ENCODE peak calls at places on chromosome 16, in ten cellular contexts. One of them, this sample, is unnamed.

GRCh38 chr16:57644383-57645014 is 16.1 kb downstream of the ADGRG1 start:
- DNase-seq in WTC11: no peak
- DNase-seq in HL-60: no peak
- DNase-seq in H4: no peak
- DNase-seq in HS-27A: no peak
- DNase-seq in ovary: no peak
- DNase-seq in neuronal stem cell: no peak
- DNase-seq in A549: no peak
- DNase-seq in skeletal muscle cell: no peak
- DNase-seq in activated CD8-positive, alpha-beta memory T cell treated with anti-CD3 and anti-CD28 coated beads, Interleukin-2, amount 50 U/mL, for 4 hours: no peak
- DNase-seq in this sample: no peak

GRCh38 chr16:12120331-12120981 is 143.9 kb downstream of the SNX29 start:
- DNase-seq in WTC11: no peak
- DNase-seq in HL-60: no peak
- DNase-seq in H4: peak; percentile 95
- DNase-seq in HS-27A: no peak
- DNase-seq in ovary: no peak
- DNase-seq in neuronal stem cell: no peak
- DNase-seq in A549: no peak
- DNase-seq in skeletal muscle cell: peak; percentile 78
- DNase-seq in activated CD8-positive, alpha-beta memory T cell treated with anti-CD3 and anti-CD28 coated beads, Interleukin-2, amount 50 U/mL, for 4 hours: no peak
- DNase-seq in this sample: no peak

GRCh38 chr16:48405153-48405552 is 19.9 kb upstream of the SIAH1 start:
- DNase-seq in WTC11: no peak
- DNase-seq in HL-60: no peak
- DNase-seq in H4: no peak
- DNase-seq in HS-27A: no peak
- DNase-seq in ovary: no peak
- DNase-seq in neuronal stem cell: no peak
- DNase-seq in A549: no peak
- DNase-seq in skeletal muscle cell: no peak
- DNase-seq in activated CD8-positive, alpha-beta memory T cell treated with anti-CD3 and anti-CD28 coated beads, Interleukin-2, amount 50 U/mL, for 4 hours: no peak
- DNase-seq in this sample: no peak

GRCh38 chr16:70738083-70738977 is 52.5 kb upstream of the MTSS2 start:
- DNase-seq in WTC11: peak; percentile 73
- DNase-seq in HL-60: peak; percentile 77
- DNase-seq in H4: peak; percentile 53
- DNase-seq in HS-27A: no peak
- DNase-seq in ovary: no peak
- DNase-seq in neuronal stem cell: no peak
- DNase-seq in A549: peak; percentile 69
- DNase-seq in skeletal muscle cell: no peak
- DNase-seq in activated CD8-positive, alpha-beta memory T cell treated with anti-CD3 and anti-CD28 coated beads, Interleukin-2, amount 50 U/mL, for 4 hours: peak; percentile 25
- DNase-seq in this sample: peak; percentile 39

GRCh38 chr16:10262377-10263132 is 80.3 kb upstream of the GRIN2A start:
- DNase-seq in WTC11: no peak
- DNase-seq in HL-60: no peak
- DNase-seq in H4: no peak
- DNase-seq in HS-27A: no peak
- DNase-seq in ovary: no peak
- DNase-seq in neuronal stem cell: no peak
- DNase-seq in A549: no peak
- DNase-seq in skeletal muscle cell: no peak
- DNase-seq in activated CD8-positive, alpha-beta memory T cell treated with anti-CD3 and anti-CD28 coated beads, Interleukin-2, amount 50 U/mL, for 4 hours: no peak
- DNase-seq in this sample: no peak

GRCh38 chr16:51553314-51553713 is 402.2 kb upstream of the SALL1 start:
- DNase-seq in WTC11: no peak
- DNase-seq in HL-60: no peak
- DNase-seq in H4: no peak
- DNase-seq in HS-27A: no peak
- DNase-seq in ovary: no peak
- DNase-seq in neuronal stem cell: no peak
- DNase-seq in A549: no peak
- DNase-seq in skeletal muscle cell: no peak
- DNase-seq in activated CD8-positive, alpha-beta memory T cell treated with anti-CD3 and anti-CD28 coated beads, Interleukin-2, amount 50 U/mL, for 4 hours: no peak
- DNase-seq in this sample: no peak

GRCh38 chr16:66984902-66985311 is 3.5 kb upstream of the CES4A start:
- DNase-seq in WTC11: no peak
- DNase-seq in HL-60: no peak
- DNase-seq in H4: no peak
- DNase-seq in HS-27A: no peak
- DNase-seq in ovary: no peak
- DNase-seq in neuronal stem cell: no peak
- DNase-seq in A549: no peak
- DNase-seq in skeletal muscle cell: no peak
- DNase-seq in activated CD8-positive, alpha-beta memory T cell treated with anti-CD3 and anti-CD28 coated beads, Interleukin-2, amount 50 U/mL, for 4 hours: no peak
- DNase-seq in this sample: no peak

GRCh38 chr16:54425681-54426549 is 139.3 kb upstream of the IRX3 start:
- DNase-seq in WTC11: no peak
- DNase-seq in HL-60: no peak
- DNase-seq in H4: no peak
- DNase-seq in HS-27A: no peak
- DNase-seq in ovary: no peak
- DNase-seq in neuronal stem cell: no peak
- DNase-seq in A549: no peak
- DNase-seq in skeletal muscle cell: no peak
- DNase-seq in activated CD8-positive, alpha-beta memory T cell treated with anti-CD3 and anti-CD28 coated beads, Interleukin-2, amount 50 U/mL, for 4 hours: no peak
- DNase-seq in this sample: no peak

GRCh38 chr16:66622863-66623262 is 18.4 kb downstream of the CMTM3 start:
- DNase-seq in WTC11: no peak
- DNase-seq in HL-60: no peak
- DNase-seq in H4: no peak
- DNase-seq in HS-27A: no peak
- DNase-seq in ovary: no peak
- DNase-seq in neuronal stem cell: no peak
- DNase-seq in A549: no peak
- DNase-seq in skeletal muscle cell: no peak
- DNase-seq in activated CD8-positive, alpha-beta memory T cell treated with anti-CD3 and anti-CD28 coated beads, Interleukin-2, amount 50 U/mL, for 4 hours: no peak
- DNase-seq in this sample: no peak

GRCh38 chr16:83849434-83849833 is 41.7 kb downstream of the HSBP1 start:
- DNase-seq in WTC11: no peak
- DNase-seq in HL-60: no peak
- DNase-seq in H4: no peak
- DNase-seq in HS-27A: no peak
- DNase-seq in ovary: no peak
- DNase-seq in neuronal stem cell: no peak
- DNase-seq in A549: no peak
- DNase-seq in skeletal muscle cell: no peak
- DNase-seq in activated CD8-positive, alpha-beta memory T cell treated with anti-CD3 and anti-CD28 coated beads, Interleukin-2, amount 50 U/mL, for 4 hours: no peak
- DNase-seq in this sample: no peak

GRCh38 chr16:7372095-7372494 is 39.5 kb downstream of the RBFOX1 start:
- DNase-seq in WTC11: no peak
- DNase-seq in HL-60: no peak
- DNase-seq in H4: no peak
- DNase-seq in HS-27A: no peak
- DNase-seq in ovary: no peak
- DNase-seq in neuronal stem cell: no peak
- DNase-seq in A549: no peak
- DNase-seq in skeletal muscle cell: no peak
- DNase-seq in activated CD8-positive, alpha-beta memory T cell treated with anti-CD3 and anti-CD28 coated beads, Interleukin-2, amount 50 U/mL, for 4 hours: no peak
- DNase-seq in this sample: no peak

GRCh38 chr16:64440005-64440404 is 681.9 kb downstream of the CDH11 start:
- DNase-seq in WTC11: no peak
- DNase-seq in HL-60: no peak
- DNase-seq in H4: no peak
- DNase-seq in HS-27A: no peak
- DNase-seq in ovary: no peak
- DNase-seq in neuronal stem cell: no peak
- DNase-seq in A549: no peak
- DNase-seq in skeletal muscle cell: no peak
- DNase-seq in activated CD8-positive, alpha-beta memory T cell treated with anti-CD3 and anti-CD28 coated beads, Interleukin-2, amount 50 U/mL, for 4 hours: no peak
- DNase-seq in this sample: no peak

GRCh38 chr16:50185005-50185505 is 31.9 kb downstream of the TENT4B start:
- DNase-seq in WTC11: no peak
- DNase-seq in HL-60: no peak
- DNase-seq in H4: no peak
- DNase-seq in HS-27A: peak; percentile 59
- DNase-seq in ovary: no peak
- DNase-seq in neuronal stem cell: no peak
- DNase-seq in A549: peak; percentile 71
- DNase-seq in skeletal muscle cell: no peak
- DNase-seq in activated CD8-positive, alpha-beta memory T cell treated with anti-CD3 and anti-CD28 coated beads, Interleukin-2, amount 50 U/mL, for 4 hours: no peak
- DNase-seq in this sample: no peak

GRCh38 chr16:64122177-64122576 is 999.7 kb downstream of the CDH11 start:
- DNase-seq in WTC11: no peak
- DNase-seq in HL-60: no peak
- DNase-seq in H4: peak; percentile 61
- DNase-seq in HS-27A: no peak
- DNase-seq in ovary: no peak
- DNase-seq in neuronal stem cell: no peak
- DNase-seq in A549: no peak
- DNase-seq in skeletal muscle cell: no peak
- DNase-seq in activated CD8-positive, alpha-beta memory T cell treated with anti-CD3 and anti-CD28 coated beads, Interleukin-2, amount 50 U/mL, for 4 hours: no peak
- DNase-seq in this sample: no peak

GRCh38 chr16:21611178-21611545 is 11.8 kb downstream of the METTL9 start:
- DNase-seq in WTC11: no peak
- DNase-seq in HL-60: peak; percentile 65
- DNase-seq in H4: no peak
- DNase-seq in HS-27A: no peak
- DNase-seq in ovary: no peak
- DNase-seq in neuronal stem cell: no peak
- DNase-seq in A549: no peak
- DNase-seq in skeletal muscle cell: no peak
- DNase-seq in activated CD8-positive, alpha-beta memory T cell treated with anti-CD3 and anti-CD28 coated beads, Interleukin-2, amount 50 U/mL, for 4 hours: no peak
- DNase-seq in this sample: no peak

GRCh38 chr16:6889106-6889505 is 443.5 kb upstream of the RBFOX1 start:
- DNase-seq in WTC11: no peak
- DNase-seq in HL-60: no peak
- DNase-seq in H4: no peak
- DNase-seq in HS-27A: no peak
- DNase-seq in ovary: no peak
- DNase-seq in neuronal stem cell: no peak
- DNase-seq in A549: no peak
- DNase-seq in skeletal muscle cell: no peak
- DNase-seq in activated CD8-positive, alpha-beta memory T cell treated with anti-CD3 and anti-CD28 coated beads, Interleukin-2, amount 50 U/mL, for 4 hours: no peak
- DNase-seq in this sample: no peak

GRCh38 chr16:56401482-56401881 is 23.9 kb downstream of the AMFR start:
- DNase-seq in WTC11: peak; percentile 32
- DNase-seq in HL-60: no peak
- DNase-seq in H4: no peak
- DNase-seq in HS-27A: no peak
- DNase-seq in ovary: no peak
- DNase-seq in neuronal stem cell: no peak
- DNase-seq in A549: peak; percentile 55
- DNase-seq in skeletal muscle cell: no peak
- DNase-seq in activated CD8-positive, alpha-beta memory T cell treated with anti-CD3 and anti-CD28 coated beads, Interleukin-2, amount 50 U/mL, for 4 hours: no peak
- DNase-seq in this sample: no peak

GRCh38 chr16:50711862-50712567 is 18.6 kb downstream of the NOD2 start:
- DNase-seq in WTC11: no peak
- DNase-seq in HL-60: no peak
- DNase-seq in H4: no peak
- DNase-seq in HS-27A: no peak
- DNase-seq in ovary: no peak
- DNase-seq in neuronal stem cell: no peak
- DNase-seq in A549: no peak
- DNase-seq in skeletal muscle cell: no peak
- DNase-seq in activated CD8-positive, alpha-beta memory T cell treated with anti-CD3 and anti-CD28 coated beads, Interleukin-2, amount 50 U/mL, for 4 hours: no peak
- DNase-seq in this sample: no peak

GRCh38 chr16:87391324-87391949 is 699 bp upstream of the MAP1LC3B start:
- DNase-seq in WTC11: peak; percentile 59
- DNase-seq in HL-60: peak; percentile 13
- DNase-seq in H4: no peak
- DNase-seq in HS-27A: no peak
- DNase-seq in ovary: peak; percentile 75
- DNase-seq in neuronal stem cell: peak; percentile 43
- DNase-seq in A549: peak; percentile 47
- DNase-seq in skeletal muscle cell: no peak
- DNase-seq in activated CD8-positive, alpha-beta memory T cell treated with anti-CD3 and anti-CD28 coated beads, Interleukin-2, amount 50 U/mL, for 4 hours: no peak
- DNase-seq in this sample: no peak

GRCh38 chr16:2836646-2837508 is 6.8 kb downstream of the ZG16B start:
- DNase-seq in WTC11: no peak
- DNase-seq in HL-60: no peak
- DNase-seq in H4: no peak
- DNase-seq in HS-27A: no peak
- DNase-seq in ovary: no peak
- DNase-seq in neuronal stem cell: no peak
- DNase-seq in A549: no peak
- DNase-seq in skeletal muscle cell: no peak
- DNase-seq in activated CD8-positive, alpha-beta memory T cell treated with anti-CD3 and anti-CD28 coated beads, Interleukin-2, amount 50 U/mL, for 4 hours: no peak
- DNase-seq in this sample: no peak

GRCh38 chr16:77531741-77532140 is 96.9 kb upstream of the ADAMTS18 start:
- DNase-seq in WTC11: no peak
- DNase-seq in HL-60: no peak
- DNase-seq in H4: peak; percentile 16
- DNase-seq in HS-27A: peak; percentile 2
- DNase-seq in ovary: no peak
- DNase-seq in neuronal stem cell: no peak
- DNase-seq in A549: peak; percentile 36
- DNase-seq in skeletal muscle cell: peak; percentile 20
- DNase-seq in activated CD8-positive, alpha-beta memory T cell treated with anti-CD3 and anti-CD28 coated beads, Interleukin-2, amount 50 U/mL, for 4 hours: no peak
- DNase-seq in this sample: no peak

GRCh38 chr16:67142342-67142741 is 8.5 kb downstream of the B3GNT9 start:
- DNase-seq in WTC11: no peak
- DNase-seq in HL-60: no peak
- DNase-seq in H4: no peak
- DNase-seq in HS-27A: no peak
- DNase-seq in ovary: no peak
- DNase-seq in neuronal stem cell: no peak
- DNase-seq in A549: no peak
- DNase-seq in skeletal muscle cell: no peak
- DNase-seq in activated CD8-positive, alpha-beta memory T cell treated with anti-CD3 and anti-CD28 coated beads, Interleukin-2, amount 50 U/mL, for 4 hours: no peak
- DNase-seq in this sample: no peak

GRCh38 chr16:57538235-57538711 is 1.9 kb upstream of the CCDC102A start:
- DNase-seq in WTC11: no peak
- DNase-seq in HL-60: no peak
- DNase-seq in H4: no peak
- DNase-seq in HS-27A: no peak
- DNase-seq in ovary: peak; percentile 11
- DNase-seq in neuronal stem cell: no peak
- DNase-seq in A549: no peak
- DNase-seq in skeletal muscle cell: no peak
- DNase-seq in activated CD8-positive, alpha-beta memory T cell treated with anti-CD3 and anti-CD28 coated beads, Interleukin-2, amount 50 U/mL, for 4 hours: no peak
- DNase-seq in this sample: no peak

GRCh38 chr16:82197540-82198240 is 27.7 kb upstream of the MPHOSPH6 start:
- DNase-seq in WTC11: no peak
- DNase-seq in HL-60: no peak
- DNase-seq in H4: no peak
- DNase-seq in HS-27A: no peak
- DNase-seq in ovary: no peak
- DNase-seq in neuronal stem cell: no peak
- DNase-seq in A549: no peak
- DNase-seq in skeletal muscle cell: no peak
- DNase-seq in activated CD8-positive, alpha-beta memory T cell treated with anti-CD3 and anti-CD28 coated beads, Interleukin-2, amount 50 U/mL, for 4 hours: no peak
- DNase-seq in this sample: no peak

GRCh38 chr16:58584831-58585505 is 44.7 kb downstream of the CNOT1 start:
- DNase-seq in WTC11: no peak
- DNase-seq in HL-60: peak; percentile 4
- DNase-seq in H4: no peak
- DNase-seq in HS-27A: no peak
- DNase-seq in ovary: no peak
- DNase-seq in neuronal stem cell: no peak
- DNase-seq in A549: no peak
- DNase-seq in skeletal muscle cell: no peak
- DNase-seq in activated CD8-positive, alpha-beta memory T cell treated with anti-CD3 and anti-CD28 coated beads, Interleukin-2, amount 50 U/mL, for 4 hours: no peak
- DNase-seq in this sample: no peak

GRCh38 chr16:27067138-27067537 is 411 bp downstream of the C16orf82 start:
- DNase-seq in WTC11: peak; percentile 64
- DNase-seq in HL-60: no peak
- DNase-seq in H4: no peak
- DNase-seq in HS-27A: no peak
- DNase-seq in ovary: no peak
- DNase-seq in neuronal stem cell: peak; percentile 43
- DNase-seq in A549: no peak
- DNase-seq in skeletal muscle cell: no peak
- DNase-seq in activated CD8-positive, alpha-beta memory T cell treated with anti-CD3 and anti-CD28 coated beads, Interleukin-2, amount 50 U/mL, for 4 hours: no peak
- DNase-seq in this sample: no peak

GRCh38 chr16:1932050-1933028 is 10.7 kb downstream of the MSRB1 start:
- DNase-seq in WTC11: peak; percentile 59
- DNase-seq in HL-60: peak; percentile 28
- DNase-seq in H4: peak; percentile 58
- DNase-seq in HS-27A: no peak
- DNase-seq in ovary: no peak
- DNase-seq in neuronal stem cell: no peak
- DNase-seq in A549: peak; percentile 80
- DNase-seq in skeletal muscle cell: no peak
- DNase-seq in activated CD8-positive, alpha-beta memory T cell treated with anti-CD3 and anti-CD28 coated beads, Interleukin-2, amount 50 U/mL, for 4 hours: no peak
- DNase-seq in this sample: no peak

GRCh38 chr16:60204221-60204620 is 1470.1 kb upstream of the GOT2 start:
- DNase-seq in WTC11: no peak
- DNase-seq in HL-60: no peak
- DNase-seq in H4: no peak
- DNase-seq in HS-27A: no peak
- DNase-seq in ovary: no peak
- DNase-seq in neuronal stem cell: no peak
- DNase-seq in A549: no peak
- DNase-seq in skeletal muscle cell: no peak
- DNase-seq in activated CD8-positive, alpha-beta memory T cell treated with anti-CD3 and anti-CD28 coated beads, Interleukin-2, amount 50 U/mL, for 4 hours: no peak
- DNase-seq in this sample: no peak